ENCODE peak calls at places on chromosomes 7 and 10, in ten cellular contexts. J, G, S, R, C, F, X, L, A and I are unnamed samples.

GRCh38 chr7:28408105-28408973 is 4.0 kb upstream of the CREB5 start:
- DNase-seq in J (no peak), R (peak; percentile 57), X (peak; percentile 54), G (no peak), A (no peak), S (no peak), C (no peak), L (no peak), F (no peak), I (peak; percentile 66)

GRCh38 chr10:14074062-14074884 is 256.5 kb downstream of the FRMD4A start:
- DNase-seq in R (no peak), L (peak; percentile 75), F (peak; percentile 90), J (no peak), S (peak; percentile 99), G (no peak), C (peak; percentile 100), X (peak; percentile 58), A (peak; percentile 98), I (peak; percentile 33)

GRCh38 chr10:69847458-69847857 is 45.8 kb downstream of the COL13A1 start:
- DNase-seq in R (no peak), A (no peak), J (no peak), C (no peak), G (no peak), S (no peak), L (no peak), X (no peak), F (no peak), I (no peak)

GRCh38 chr7:147765301-147765700 is 825.3 kb upstream of the C7orf33 start:
- DNase-seq in F (no peak), X (no peak), C (no peak), J (no peak), A (no peak), S (no peak), R (no peak), G (no peak), L (no peak), I (no peak)

GRCh38 chr7:5139998-5140397 is 50.0 kb upstream of the WIPI2 start:
- DNase-seq in X (peak; percentile 33), C (peak; percentile 11), J (no peak), G (no peak), S (peak; percentile 15), A (no peak), L (no peak), F (no peak), R (peak; percentile 61), I (peak; percentile 60)

GRCh38 chr10:7397049-7397448 is 13.8 kb downstream of the SFMBT2 start:
- DNase-seq in S (no peak), G (no peak), A (no peak), J (no peak), X (no peak), R (no peak), L (no peak), F (no peak), C (no peak), I (no peak)

GRCh38 chr10:83195021-83195420 is 944.3 kb upstream of the GHITM start:
- DNase-seq in J (no peak), A (no peak), S (no peak), X (no peak), C (no peak), R (no peak), L (no peak), G (no peak), F (no peak), I (no peak)

GRCh38 chr7:753190-753589 is 26.1 kb upstream of the PRKAR1B start:
- DNase-seq in F (no peak), A (no peak), R (no peak), S (no peak), J (no peak), C (no peak), L (no peak), X (no peak), G (no peak), I (no peak)

GRCh38 chr7:126696639-126697038 is 556.1 kb downstream of the GRM8 start:
- DNase-seq in L (no peak), X (no peak), F (no peak), C (no peak), R (no peak), G (no peak), J (no peak), S (no peak), A (no peak), I (no peak)

GRCh38 chr7:85851571-85852193 is 664.8 kb upstream of the SEMA3D start:
- DNase-seq in G (no peak), F (no peak), S (peak; percentile 72), C (peak; percentile 84), X (peak; percentile 29), A (no peak), R (no peak), L (no peak), J (peak; percentile 4), I (no peak)

GRCh38 chr10:43216931-43217562 is 49.8 kb downstream of the RASGEF1A start:
- DNase-seq in C (no peak), G (no peak), J (no peak), A (no peak), S (no peak), X (no peak), R (no peak), F (no peak), L (no peak), I (no peak)

GRCh38 chr10:127485153-127485857 is 63.8 kb upstream of the NPS start:
- DNase-seq in R (no peak), A (no peak), F (no peak), J (no peak), X (peak; percentile 8), G (no peak), C (peak; percentile 50), L (peak; percentile 69), S (peak; percentile 74), I (peak; percentile 74)

GRCh38 chr7:23276381-23276780 is 22.8 kb upstream of the MALSU1 start:
- DNase-seq in J (no peak), F (no peak), S (no peak), R (no peak), C (no peak), L (no peak), X (no peak), G (no peak), A (no peak), I (no peak)

GRCh38 chr7:17415955-17416354 is 117.5 kb downstream of the AHR start:
- DNase-seq in J (no peak), S (no peak), C (no peak), L (no peak), F (no peak), A (no peak), R (no peak), X (no peak), G (no peak), I (no peak)

GRCh38 chr7:117751775-117752174 is 121.5 kb downstream of the CTTNBP2 start:
- DNase-seq in S (no peak), R (no peak), X (no peak), A (no peak), C (no peak), G (no peak), F (no peak), J (no peak), L (no peak), I (no peak)

GRCh38 chr7:94298943-94299342 is 95.8 kb upstream of the COL1A2 start:
- DNase-seq in X (no peak), C (peak; percentile 74), A (no peak), J (no peak), F (no peak), L (no peak), R (no peak), S (peak; percentile 82), G (no peak), I (no peak)

GRCh38 chr10:103869336-103869735 is 14.0 kb upstream of the SH3PXD2A start:
- DNase-seq in S (no peak), C (no peak), L (no peak), F (no peak), J (no peak), G (no peak), A (no peak), X (no peak), R (no peak), I (no peak)

GRCh38 chr10:2744547-2745212 is 322.7 kb upstream of the PFKP start:
- DNase-seq in X (no peak), F (no peak), R (no peak), A (no peak), S (no peak), L (no peak), J (no peak), C (no peak), G (no peak), I (no peak)

GRCh38 chr10:44850356-44850934 is 60.7 kb upstream of the TMEM72 start:
- DNase-seq in R (no peak), C (no peak), X (no peak), J (no peak), A (no peak), G (no peak), F (no peak), L (no peak), S (no peak), I (no peak)

GRCh38 chr10:28293238-28294168 is 9.4 kb downstream of the MPP7 start:
- DNase-seq in A (no peak), C (peak; percentile 8), G (no peak), L (no peak), J (no peak), X (no peak), S (peak; percentile 41), F (no peak), R (no peak), I (no peak)

GRCh38 chr7:18352339-18353255 is 143.0 kb upstream of the HDAC9 start:
- DNase-seq in A (no peak), L (peak; percentile 28), J (peak; percentile 64), S (peak; percentile 77), C (peak; percentile 78), R (no peak), X (peak; percentile 52), F (peak; percentile 51), G (no peak), I (peak; percentile 37)

GRCh38 chr7:80634505-80634904 is 3.9 kb upstream of the CD36 start:
- DNase-seq in L (no peak), S (peak; percentile 92), A (no peak), C (peak; percentile 97), X (peak; percentile 81), F (no peak), G (no peak), R (no peak), J (no peak), I (no peak)

GRCh38 chr7:38834357-38834756 is 74.6 kb downstream of the VPS41 start:
- DNase-seq in R (no peak), J (no peak), L (no peak), C (no peak), S (no peak), A (no peak), G (no peak), X (no peak), F (no peak), I (no peak)

GRCh38 chr10:24575462-24576002 is 148.2 kb downstream of the ARHGAP21 start:
- DNase-seq in C (no peak), G (no peak), A (no peak), L (no peak), R (no peak), F (no peak), X (no peak), S (no peak), J (no peak), I (no peak)

GRCh38 chr7:124752310-124752709 is 13.3 kb downstream of the GPR37 start:
- DNase-seq in A (no peak), X (no peak), J (no peak), L (no peak), G (no peak), R (no peak), F (no peak), C (peak; percentile 10), S (peak; percentile 50), I (no peak)

GRCh38 chr7:34373940-34374339 is 284.1 kb upstream of the NPSR1 start:
- DNase-seq in J (no peak), G (no peak), S (no peak), C (no peak), X (no peak), L (no peak), F (no peak), A (no peak), R (no peak), I (no peak)

GRCh38 chr10:69728335-69728861 is 73.3 kb upstream of the COL13A1 start:
- DNase-seq in J (no peak), F (no peak), C (peak; percentile 62), A (peak; percentile 96), G (no peak), R (no peak), L (peak; percentile 55), X (no peak), S (peak; percentile 59), I (peak; percentile 38)

GRCh38 chr7:48165157-48165556 is 6.1 kb upstream of the ABCA13 start:
- DNase-seq in A (no peak), X (no peak), F (no peak), S (no peak), G (no peak), L (no peak), J (no peak), C (no peak), R (no peak), I (no peak)